ENCODE peak calls at places on chromosomes 13 and 19, in four cellular contexts. K, G, U and P are unnamed samples.

GRCh38 chr19:17107546-17108452 is 32.2 kb downstream of the MYO9B start:
- DNase-seq in K (peak), G (peak), U (peak), P (peak)

GRCh38 chr19:5035817-5036732 is 67.2 kb downstream of the KDM4B start:
- DNase-seq in K (no peak), G (no peak), U (no peak), P (no peak)

GRCh38 chr13:74258951-74259350 is 124.7 kb upstream of the KLF12 start:
- DNase-seq in K (no peak), G (no peak), U (no peak), P (no peak)

GRCh38 chr19:6030214-6030507 is 52.2 kb upstream of the RANBP3 start:
- DNase-seq in K (no peak), G (no peak), U (peak), P (no peak)

GRCh38 chr13:112900691-112901091 is 68.3 kb upstream of the MCF2L start:
- DNase-seq in K (no peak), G (no peak), U (no peak), P (no peak)

GRCh38 chr13:44989941-44990340 is 603 bp downstream of the GPALPP1 start:
- DNase-seq in K (no peak), G (no peak), U (no peak), P (no peak)

GRCh38 chr13:77370888-77371287 is 44.0 kb upstream of the MYCBP2 start:
- DNase-seq in K (no peak), G (no peak), U (no peak), P (no peak)

GRCh38 chr13:77318741-77319140 is 8.2 kb downstream of the MYCBP2 start:
- DNase-seq in K (no peak), G (no peak), U (no peak), P (no peak)

GRCh38 chr13:81676008-81676407 is 1335.1 kb upstream of the SPRY2 start:
- DNase-seq in K (no peak), G (no peak), U (no peak), P (no peak)

GRCh38 chr19:4359627-4360000 is 16.3 kb downstream of the MPND start:
- DNase-seq in K (no peak), G (no peak), U (no peak), P (no peak)

GRCh38 chr19:15629003-15629880 is 11.5 kb upstream of the CYP4F3 start:
- DNase-seq in K (peak), G (peak), U (peak), P (peak)

GRCh38 chr19:52689804-52690394 is 44.9 kb downstream of the ZNF611 start:
- DNase-seq in K (no peak), G (no peak), U (no peak), P (no peak)

GRCh38 chr19:42028304-42029216 is 34.5 kb upstream of the ATP1A3 start:
- DNase-seq in K (peak), G (no peak), U (no peak), P (no peak)

GRCh38 chr13:65028101-65028500 is 2202.0 kb downstream of the PCDH9 start:
- DNase-seq in K (no peak), G (no peak), U (no peak), P (no peak)

GRCh38 chr19:4374451-4375163 is 25.7 kb downstream of the SH3GL1 start:
- DNase-seq in K (peak), G (peak), U (peak), P (peak)

GRCh38 chr13:46648166-46648607 is 95.2 kb downstream of the LRCH1 start:
- DNase-seq in K (peak), G (no peak), U (no peak), P (peak)

GRCh38 chr13:76991432-76991795 is 467 bp upstream of the CLN5 start:
- DNase-seq in K (no peak), G (no peak), U (no peak), P (no peak)

GRCh38 chr19:13396256-13397080 is 109.8 kb downstream of the CACNA1A start:
- DNase-seq in K (peak), G (peak), U (peak), P (peak)

GRCh38 chr13:44698076-44698475 is 121.9 kb upstream of the TSC22D1 start:
- DNase-seq in K (no peak), G (no peak), U (no peak), P (no peak)